ENCODE peak calls at places on chromosomes 11 and 22, in five cellular contexts. B, X, A, N and K are unnamed samples.

GRCh38 chr11:116791002-116791812 is 472 bp downstream of the APOA5 start:
- DNase-seq in B (peak; percentile 73), N (no peak), X (peak; percentile 56), A (peak; percentile 92), K (peak; percentile 82)

GRCh38 chr11:304915-305833 is 2.4 kb upstream of the IFITM2 start:
- DNase-seq in X (peak; percentile 65), A (peak; percentile 84), B (peak; percentile 54), N (no peak), K (peak; percentile 74)

GRCh38 chr11:122727101-122727929 is 71.8 kb downstream of the UBASH3B start:
- DNase-seq in N (no peak), X (no peak), A (no peak), B (no peak), K (peak; percentile 73)

GRCh38 chr22:44869196-44869595 is 116.8 kb downstream of the ARHGAP8 start:
- DNase-seq in N (no peak), B (no peak), X (no peak), A (no peak), K (no peak)

GRCh38 chr11:19279455-19279854 is 38.7 kb upstream of the E2F8 start:
- DNase-seq in A (no peak), N (no peak), B (no peak), X (no peak), K (no peak)

GRCh38 chr11:116895053-116895757 is 57.8 kb upstream of the APOA1 start:
- DNase-seq in A (no peak), X (peak; percentile 27), N (no peak), B (no peak), K (no peak)

GRCh38 chr11:63670738-63671321 is 346 bp downstream of the ATL3 start:
- DNase-seq in X (peak; percentile 28), A (peak; percentile 90), B (peak; percentile 68), N (no peak), K (peak; percentile 57)

GRCh38 chr22:17832665-17833064 is 58.4 kb upstream of the BID start:
- DNase-seq in X (no peak), N (no peak), A (no peak), B (no peak), K (no peak)

GRCh38 chr11:102254047-102254446 is 63.2 kb upstream of the BIRC3 start:
- DNase-seq in N (no peak), A (no peak), B (no peak), X (no peak), K (no peak)

GRCh38 chr11:64870176-64870892 is 8.1 kb downstream of the EHD1 start:
- DNase-seq in N (no peak), A (peak; percentile 88), X (no peak), B (no peak), K (peak; percentile 87)

GRCh38 chr11:64869571-64870175 is 8.7 kb downstream of the EHD1 start:
- DNase-seq in N (no peak), X (no peak), A (peak; percentile 86), B (no peak), K (no peak)

GRCh38 chr11:64870893-64871849 is 7.2 kb downstream of the EHD1 start:
- DNase-seq in X (no peak), A (peak; percentile 80), N (no peak), B (no peak), K (no peak)

GRCh38 chr11:64867748-64868462 is 10.5 kb downstream of the EHD1 start:
- DNase-seq in X (no peak), B (no peak), N (peak; percentile 78), A (peak; percentile 79), K (no peak)

DNA sequence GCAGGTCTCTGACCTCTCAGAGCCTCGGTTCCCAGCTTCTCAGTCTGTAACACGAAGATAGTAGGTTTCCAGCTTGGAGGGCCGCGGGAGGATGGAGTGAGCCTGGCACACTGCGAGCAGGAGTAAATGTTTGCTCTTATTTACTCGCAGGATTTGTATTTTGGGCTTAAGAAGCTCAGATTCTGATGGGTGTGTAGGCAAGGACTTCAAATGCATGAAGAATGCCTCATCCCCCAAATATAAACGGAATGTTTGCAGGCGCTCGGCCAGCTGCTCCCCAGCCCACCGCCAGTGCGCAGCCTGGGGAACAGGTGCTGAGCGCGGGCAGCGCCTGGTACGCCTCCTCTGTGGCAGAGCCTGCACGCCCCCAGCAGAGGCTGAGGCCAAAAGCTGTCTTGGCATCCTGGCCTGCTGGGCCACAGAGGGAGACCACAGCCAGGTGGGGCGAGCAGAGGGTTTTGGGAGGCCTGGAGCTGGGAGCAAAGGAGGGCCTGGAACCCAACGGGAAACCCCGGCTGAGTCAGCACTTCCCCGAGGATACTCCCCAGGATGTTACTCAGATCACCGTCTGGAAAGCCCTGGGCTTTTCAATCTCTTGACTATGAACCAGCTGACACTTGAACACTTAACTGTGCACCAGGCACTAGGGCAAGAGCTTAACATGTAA is 9.4 kb downstream of the EHD1 start:
- DNase-seq in A (peak; percentile 84), N (peak; percentile 89), B (no peak), X (no peak), K (peak; percentile 76)
- TF ChIP-seq CTCF in A (no peak), N (no peak), B (no peak), X (no peak), K (no peak)

DNA sequence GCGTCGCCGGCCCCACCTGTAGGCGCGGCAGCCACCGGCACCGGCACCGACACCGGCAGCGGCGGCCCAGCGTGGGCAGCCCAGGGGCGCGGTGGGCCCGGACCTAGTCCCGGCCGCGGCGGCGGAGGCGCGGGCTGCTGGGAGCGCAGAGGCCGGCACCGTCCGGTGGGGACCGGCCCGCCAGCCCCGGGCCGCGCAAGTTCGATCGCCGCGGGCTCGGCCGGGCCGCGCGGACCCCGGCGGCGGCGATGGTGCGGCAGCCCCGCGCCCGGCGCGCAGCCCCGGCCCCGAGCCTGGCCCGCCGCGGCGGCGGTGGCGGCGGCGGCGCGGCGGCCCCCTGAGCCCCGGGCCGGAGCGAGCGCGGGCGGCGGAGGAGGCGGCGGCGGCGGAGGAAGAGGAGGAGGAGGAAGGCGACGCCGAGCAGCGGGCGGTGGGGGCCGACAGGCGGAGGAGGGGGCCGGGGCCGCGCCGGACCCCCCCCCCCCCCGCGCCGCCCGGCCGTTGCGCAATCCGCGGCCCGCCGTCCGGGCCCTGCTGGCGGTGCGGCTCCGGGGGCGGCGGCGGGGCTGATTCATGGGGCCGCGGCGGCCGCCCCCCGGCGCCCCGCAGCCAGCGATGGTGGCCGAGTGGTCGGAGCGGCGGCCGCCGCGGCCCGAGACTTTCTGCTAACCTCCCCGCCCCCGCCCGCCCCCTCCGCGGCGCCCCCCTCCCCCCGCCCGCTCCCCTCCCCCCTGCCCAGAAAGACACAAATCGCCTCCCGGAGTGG is 1251.9 kb downstream of the BRD1 start:
- DNase-seq in N (no peak), X (no peak), B (no peak), A (no peak), K (no peak)
- H3K4me3 ChIP-seq in N (no peak overlapping the region), X (peak overlapping the region; percentile 26), B (no peak overlapping the region), A (peak overlapping the region; percentile 36), K (no peak overlapping the region)

DNA sequence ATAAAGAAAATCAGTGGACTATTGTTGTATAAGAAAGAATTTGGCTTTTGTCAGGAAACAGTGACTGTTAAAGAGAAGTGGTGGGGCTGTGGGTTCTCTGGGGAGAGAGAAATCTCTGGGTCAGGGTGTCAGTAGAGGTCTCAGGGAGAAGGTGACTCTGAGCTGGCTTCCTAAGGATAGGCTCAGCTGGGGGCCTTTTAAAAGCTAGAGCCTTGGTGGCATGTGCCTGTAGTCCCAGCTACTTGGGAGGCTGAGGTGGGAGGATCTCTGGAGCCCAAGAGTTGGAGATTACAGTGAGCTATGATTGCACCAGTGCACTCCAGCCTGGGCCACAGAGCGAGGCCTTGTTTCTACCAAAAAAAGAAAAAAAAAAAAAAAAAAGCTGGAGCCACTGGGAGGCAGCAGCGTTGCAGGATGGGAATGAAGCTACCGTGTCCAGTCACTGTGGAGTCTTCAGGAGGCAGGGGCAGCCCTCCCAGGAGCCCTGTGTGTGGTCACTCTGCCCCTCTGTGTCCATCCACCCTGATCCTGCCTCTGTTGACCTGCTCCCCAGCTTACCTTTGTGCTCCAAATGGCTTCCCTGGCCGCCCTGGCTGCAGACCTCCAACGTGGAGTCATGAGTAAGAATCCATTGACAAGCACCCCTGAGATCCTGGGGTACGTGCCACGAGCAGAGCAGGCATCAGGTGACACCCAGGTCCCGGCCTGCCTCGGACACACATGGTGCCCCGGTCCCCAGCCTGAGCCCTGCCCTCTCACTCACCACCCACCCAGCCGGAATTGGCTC is 5.4 kb upstream of the MIF start:
- DNase-seq in A (no peak), N (no peak), B (no peak), X (no peak), K (peak; percentile 56)
- TF ChIP-seq CTCF in A (no peak), N (peak; percentile 41), B (no peak), X (no peak), K (no peak)

GRCh38 chr22:39298194-39298987 is 21.0 kb downstream of the RPL3 start:
- DNase-seq in X (no peak), N (no peak), A (no peak), B (no peak), K (no peak)

GRCh38 chr22:39300198-39300830 is 19.1 kb downstream of the RPL3 start:
- DNase-seq in N (no peak), X (no peak), A (no peak), B (no peak), K (peak; percentile 45)

GRCh38 chr22:39301108-39301507 is 18.3 kb downstream of the RPL3 start:
- DNase-seq in X (no peak), A (no peak), B (no peak), N (no peak), K (no peak)

GRCh38 chr22:39301926-39302325 is 17.5 kb downstream of the RPL3 start:
- DNase-seq in X (no peak), A (no peak), B (no peak), N (no peak), K (no peak)

DNA sequence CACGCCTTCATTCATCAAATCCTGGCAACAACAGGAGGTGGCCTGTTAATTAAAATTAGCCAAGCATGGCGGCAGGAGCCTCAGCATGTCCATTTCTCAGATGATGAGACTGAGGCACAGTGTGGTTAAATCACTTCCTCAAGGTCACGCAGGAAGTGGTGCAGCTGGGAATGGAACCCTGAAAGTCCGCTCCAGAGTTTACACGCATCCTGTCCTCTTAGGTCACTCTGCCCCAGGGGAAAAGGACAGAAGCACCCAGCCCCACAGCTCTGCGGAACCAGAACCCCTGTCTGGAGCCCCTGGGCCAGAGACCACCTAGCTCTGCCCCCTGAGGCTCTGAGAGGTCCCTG is 19.6 kb downstream of the RPL3 start:
- DNase-seq in N (no peak), B (no peak), A (no peak), X (no peak), K (no peak)
- H3K4me3 ChIP-seq in N (no peak overlapping the region), B (no peak overlapping the region), A (peak overlapping the region; percentile 45), X (no peak overlapping the region), K (no peak overlapping the region)

GRCh38 chr22:29837780-29838598 is at the start of gene ASCC2:
- DNase-seq in N (peak; percentile 98), A (peak; percentile 100), X (peak; percentile 98), B (peak; percentile 99), K (peak; percentile 95)
- TF ChIP-seq CTCF in N (no peak), A (no peak), X (no peak), B (no peak), K (no peak)